ENCODE peak calls at places on chromosomes 5 and 9, in five cellular contexts. C is AG04450, D is body of pancreas, K is suprapubic skin, Y is cardiac muscle cell. M is an unnamed sample. For H3K27me3, the result is how much of the 10 kb centered on the place peaks cover.

GRCh38 chr9:257957-258356 is 43.3 kb downstream of the DOCK8 start:
- DNase-seq in C (no peak), D (no peak), K (no peak), Y (no peak), M (no peak)

GRCh38 chr5:149280124-149280523 is 8.5 kb downstream of the AFAP1L1 start:
- DNase-seq in C (no peak), D (no peak), K (no peak), Y (no peak), M (no peak)

GRCh38 chr5:123120197-123120596 is 31.2 kb downstream of the PRDM6 start:
- DNase-seq in C (no peak), D (no peak), K (no peak), Y (peak), M (no peak)

GRCh38 chr5:132266836-132267160 is 9.3 kb downstream of the PDLIM4 start:
- DNase-seq in C (no peak), D (no peak), K (no peak), Y (no peak), M (no peak)

GRCh38 chr9:93126151-93126781 is 7.8 kb downstream of the NINJ1 start:
- DNase-seq in C (no peak), D (no peak), K (peak), Y (no peak), M (no peak)

GRCh38 chr5:179373101-179373934 is 28.1 kb upstream of the ADAMTS2 start:
- DNase-seq in C (no peak), D (no peak), K (peak), Y (no peak), M (no peak)

GRCh38 chr5:139678751-139679750 is 30.9 kb downstream of the CXXC5 start:
- DNase-seq in C (no peak), D (peak), K (no peak), Y (peak), M (no peak)

GRCh38 chr9:137406876-137407589 is 15.9 kb downstream of the EXD3 start:
- DNase-seq in C (no peak), D (peak), K (no peak), Y (peak), M (no peak)

GRCh38 chr9:89149726-89150125 is 28.9 kb downstream of the SHC3 start:
- DNase-seq in C (no peak), D (no peak), K (no peak), Y (peak), M (peak)

GRCh38 chr5:131521252-131521651 is 113.8 kb downstream of the RAPGEF6 start:
- DNase-seq in C (no peak), D (no peak), K (no peak), Y (no peak), M (no peak)

GRCh38 chr9:100714372-100715099 is 136.7 kb downstream of the CAVIN4 start:
- DNase-seq in C (peak), D (peak), K (no peak), Y (peak), M (no peak)

GRCh38 chr5:138752341-138752950 is 779 bp upstream of the CTNNA1 start:
- DNase-seq in C (no peak), D (peak), K (peak), Y (peak), M (no peak)

GRCh38 chr5:60507687-60508086 is 192.3 kb downstream of the DEPDC1B start:
- DNase-seq in C (no peak), D (no peak), K (no peak), Y (no peak), M (no peak)

GRCh38 chr9:99964336-99964735 is 57.9 kb downstream of the STX17 start:
- DNase-seq in C (no peak), D (no peak), K (no peak), Y (no peak), M (no peak)

GRCh38 chr9:21443849-21444625 is 3.8 kb downstream of the IFNA1 start:
- DNase-seq in C (no peak), D (no peak), K (no peak), Y (no peak), M (no peak)

GRCh38 chr5:103057208-103058130 is 62.5 kb downstream of the GIN1 start:
- DNase-seq in C (no peak), D (no peak), K (no peak), Y (peak), M (peak)

GRCh38 chr9:27165670-27166069 is 56.6 kb downstream of the TEK start:
- DNase-seq in C (no peak), D (no peak), K (no peak), Y (no peak), M (no peak)

GRCh38 chr9:136978073-136978864 is 965 bp downstream of the PTGDS start:
- DNase-seq in C (no peak), D (peak), K (no peak), Y (peak), M (no peak)

GRCh38 chr5:179986328-179986727 is 78.6 kb upstream of the TBC1D9B start:
- DNase-seq in C (no peak), D (peak), K (no peak), Y (peak), M (no peak)

GRCh38 chr5:30838936-30839511 is 354.5 kb upstream of the CDH6 start:
- DNase-seq in C (no peak), D (no peak), K (no peak), Y (no peak), M (peak)

GRCh38 chr9:109230277-109230676 is 63.2 kb upstream of the FRRS1L start:
- DNase-seq in C (no peak), D (no peak), K (no peak), Y (no peak), M (no peak)
- H3K27me3 ChIP-seq in C (under half), D (under half), K (under half), Y (under half), M (under half)

GRCh38 chr5:28807230-28807629 is 1768.8 kb upstream of the CDH9 start:
- DNase-seq in C (no peak), D (no peak), K (no peak), Y (no peak), M (no peak)

GRCh38 chr5:28809811-28810750 is 1771.7 kb upstream of the CDH9 start:
- DNase-seq in C (no peak), D (no peak), K (no peak), Y (no peak), M (no peak)

GRCh38 chr5:28808967-28809810 is 1770.8 kb upstream of the CDH9 start:
- DNase-seq in C (no peak), D (no peak), K (no peak), Y (no peak), M (no peak)

DNA sequence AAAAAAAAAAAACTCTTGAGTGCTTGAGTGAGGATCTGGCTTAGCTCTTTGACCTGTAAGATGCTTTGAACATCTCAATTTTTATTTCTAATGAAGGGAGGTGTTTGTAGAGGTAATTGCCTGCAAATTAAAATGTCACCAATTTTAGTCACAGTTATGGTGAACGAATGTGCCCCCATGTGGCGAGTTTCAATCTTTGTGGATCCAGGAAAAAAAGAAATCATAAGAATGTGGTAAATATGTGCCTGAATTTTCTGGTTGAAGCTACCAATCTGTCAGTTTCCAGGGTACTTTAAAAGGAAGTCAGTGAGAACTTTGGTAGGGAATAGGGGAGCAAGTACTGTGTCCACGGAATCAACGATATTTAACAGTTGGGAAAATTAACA is 1772.4 kb upstream of the CDH9 start:
- DNase-seq in C (no peak), D (no peak), K (no peak), Y (no peak), M (no peak)
- TF ChIP-seq CTCF in C (no peak), D (no peak), K (no peak), Y (no peak), M (no peak)

DNA sequence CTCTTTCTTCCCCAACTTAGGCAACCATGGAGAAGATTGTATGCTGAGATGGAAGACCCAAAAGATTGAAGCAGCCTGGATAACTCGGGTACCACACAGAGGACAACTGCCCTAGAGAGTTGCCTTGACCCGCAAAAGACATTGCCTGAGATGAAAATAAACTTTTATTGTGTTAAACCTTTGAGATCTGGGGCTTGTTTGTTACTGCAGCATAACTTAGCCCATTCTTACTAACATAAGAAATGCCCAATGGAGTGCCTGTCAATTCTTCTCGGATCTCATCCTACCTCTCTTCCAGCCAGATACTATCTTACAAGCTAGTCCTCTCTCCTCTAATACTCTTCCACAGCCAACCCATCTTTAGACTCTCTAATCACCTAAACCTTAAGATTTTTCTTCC is 76.8 kb downstream of the GCNT4 start:
- DNase-seq in C (no peak), D (no peak), K (no peak), Y (no peak), M (no peak)
- H3K4me3 ChIP-seq in C (no peak), D (no peak), K (no peak), Y (no peak), M (no peak)

DNA sequence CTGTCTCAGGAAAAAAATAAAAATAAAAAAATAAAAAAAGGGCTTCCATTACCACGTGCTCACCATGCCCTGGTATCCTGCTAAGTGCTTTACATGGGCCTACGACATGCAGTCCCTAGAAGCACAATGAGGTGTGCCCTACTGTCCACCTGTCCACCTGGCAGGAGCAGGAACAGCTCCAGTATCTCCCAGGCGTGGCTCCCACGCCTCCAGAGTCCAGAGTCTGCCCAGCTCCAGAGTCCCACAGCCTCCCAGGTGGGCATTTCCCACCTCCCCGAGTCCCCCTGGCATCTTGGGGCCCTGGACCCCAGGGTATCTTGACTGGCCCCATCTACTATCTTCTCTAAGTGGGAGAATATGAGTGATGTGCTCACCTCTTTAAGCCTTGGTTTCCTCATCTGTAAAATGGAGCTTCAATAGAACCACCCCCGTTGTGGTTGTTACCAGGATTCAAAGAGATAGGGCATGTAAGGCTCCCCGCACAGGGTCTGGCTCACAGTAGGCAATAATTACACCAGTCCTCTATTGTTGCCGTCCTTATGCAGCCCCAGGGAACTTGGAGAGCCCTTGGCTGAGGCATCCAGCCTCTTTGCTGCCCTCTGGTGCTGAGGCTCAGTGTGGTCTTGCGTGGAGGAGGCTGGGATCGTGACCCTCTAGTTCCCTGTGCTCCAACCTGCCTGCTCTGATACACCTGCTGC is 8.9 kb downstream of the CXCL14 start:
- DNase-seq in C (no peak), D (peak), K (no peak), Y (peak), M (no peak)
- H3K27me3 ChIP-seq in C (under half), D (under half), K (under half), Y (under half), M (under half)

DNA sequence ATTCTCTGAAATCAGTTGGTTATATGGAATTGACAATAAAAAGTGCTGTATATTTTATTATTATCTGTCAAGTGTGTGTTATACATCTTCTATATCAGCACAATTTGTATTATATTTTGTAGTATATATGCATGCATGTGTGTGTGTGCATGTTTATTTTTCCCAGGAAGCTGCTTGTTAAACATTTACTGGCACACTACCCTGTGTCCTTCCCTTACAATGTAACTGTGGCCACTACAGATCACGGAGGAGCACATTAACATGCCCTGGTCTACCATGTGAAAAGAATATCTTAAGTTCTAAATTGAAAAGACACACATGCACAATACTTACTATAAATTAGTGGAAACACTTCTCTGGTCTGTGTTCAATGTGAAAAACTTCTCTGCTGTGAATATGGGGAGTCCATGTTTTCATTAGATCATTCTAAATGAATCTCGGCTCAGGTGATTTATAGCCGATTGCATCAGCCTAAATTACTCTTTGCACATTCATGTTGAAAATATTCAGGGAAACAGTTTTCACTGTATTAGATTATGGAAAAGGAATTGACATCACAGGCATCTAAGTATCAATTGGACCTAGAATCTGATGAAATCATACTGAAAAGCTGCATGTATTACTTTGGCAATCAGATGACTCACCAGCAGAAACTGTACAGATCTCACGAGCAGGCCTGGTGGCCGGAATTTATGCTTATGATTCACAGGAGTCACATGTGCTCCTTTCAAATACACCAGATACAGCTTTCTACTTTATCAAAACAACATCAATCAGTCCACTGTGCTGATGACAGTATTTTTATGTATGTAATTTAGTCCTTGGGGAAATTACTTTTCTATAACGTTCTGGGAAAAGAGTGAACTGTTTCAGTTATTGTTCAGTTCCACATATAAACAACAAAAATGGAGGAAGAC is 39.4 kb downstream of the LURAP1L start:
- DNase-seq in C (peak), D (peak), K (peak), Y (peak), M (peak)
- TF ChIP-seq CTCF in C (peak), D (no peak), K (peak), Y (peak), M (peak)

DNA sequence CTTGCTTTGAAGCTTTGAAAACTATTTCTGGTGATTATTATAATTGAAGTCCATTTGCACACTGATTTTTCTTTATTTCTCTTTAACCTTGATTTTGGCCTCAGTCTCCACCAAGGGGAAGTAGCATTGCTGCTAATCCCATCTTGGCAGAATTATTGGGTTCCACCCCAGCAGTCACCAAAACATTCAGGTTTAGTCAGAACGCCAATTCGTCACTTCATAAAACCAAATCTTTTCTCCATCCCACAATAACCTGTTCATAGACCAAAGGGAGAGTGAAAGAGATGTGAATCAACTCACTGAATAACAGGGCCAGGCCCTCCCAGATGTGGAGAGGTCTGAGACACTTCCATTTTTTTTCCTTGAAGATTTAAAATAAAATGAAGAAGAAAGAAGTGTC is 95.1 kb upstream of the VCAN start:
- DNase-seq in C (no peak), D (no peak), K (no peak), Y (no peak), M (no peak)
- H3K4me3 ChIP-seq in C (no peak), D (no peak), K (no peak), Y (no peak), M (no peak)

DNA sequence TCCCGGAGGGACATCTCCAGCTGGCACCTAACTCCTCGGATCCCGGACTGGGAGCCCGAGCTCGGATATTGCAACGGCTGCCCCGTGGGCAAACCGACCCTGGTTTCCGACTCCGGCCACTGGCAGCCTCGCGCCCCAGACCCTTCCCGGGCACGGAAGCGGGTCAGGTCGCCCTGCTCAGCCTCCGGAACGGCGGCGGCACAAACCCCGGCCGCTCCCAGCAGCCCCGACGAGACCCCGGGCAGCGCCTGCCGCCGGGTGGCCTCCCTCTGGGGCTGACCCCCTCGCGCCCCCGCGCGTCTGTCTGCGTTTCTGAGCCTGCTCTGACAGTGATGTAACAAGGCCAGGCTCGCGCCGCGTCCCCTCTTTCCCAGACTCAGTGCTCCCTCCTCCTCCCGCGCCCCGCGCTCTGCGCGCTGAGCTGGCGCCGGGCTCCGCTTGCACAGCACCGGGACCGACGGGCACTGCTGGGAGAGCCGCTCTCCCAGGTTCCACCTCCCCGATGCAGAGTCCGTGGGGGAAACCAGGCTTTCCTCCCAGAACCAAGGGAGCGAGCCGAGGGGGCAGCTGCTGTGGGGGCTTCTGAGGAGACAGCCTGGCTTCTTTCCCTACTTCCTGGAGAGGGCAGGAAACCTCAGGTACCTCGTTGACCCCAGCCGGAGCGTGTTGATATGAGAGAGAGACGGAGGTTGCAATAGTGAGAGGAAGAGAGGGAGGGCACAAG is at the start of gene TMEM215:
- DNase-seq in C (no peak), D (no peak), K (peak), Y (peak), M (no peak)
- H3K27me3 ChIP-seq in C (under half), D (under half), K (under half), Y (half or more), M (under half)

GRCh38 chr9:85717220-85717619 is 24.5 kb downstream of the AGTPBP1 start:
- DNase-seq in C (no peak), D (no peak), K (no peak), Y (no peak), M (no peak)

GRCh38 chr9:85715587-85715986 is 26.2 kb downstream of the AGTPBP1 start:
- DNase-seq in C (no peak), D (no peak), K (no peak), Y (peak), M (no peak)

GRCh38 chr9:85713897-85714296 is 27.9 kb downstream of the AGTPBP1 start:
- DNase-seq in C (no peak), D (no peak), K (no peak), Y (peak), M (no peak)

GRCh38 chr9:85716031-85716877 is 25.5 kb downstream of the AGTPBP1 start:
- DNase-seq in C (no peak), D (no peak), K (no peak), Y (peak), M (no peak)
- TF ChIP-seq CTCF in C (peak), D (no peak), K (no peak), Y (peak), M (no peak)

GRCh38 chr9:109167716-109168115 is 667 bp upstream of the FRRS1L start:
- DNase-seq in C (no peak), D (no peak), K (no peak), Y (no peak), M (no peak)

GRCh38 chr9:109168170-109168569 is 1.1 kb upstream of the FRRS1L start:
- DNase-seq in C (no peak), D (no peak), K (no peak), Y (no peak), M (no peak)

GRCh38 chr9:109164040-109164439 is 3.0 kb downstream of the FRRS1L start:
- DNase-seq in C (no peak), D (no peak), K (no peak), Y (no peak), M (no peak)

GRCh38 chr9:109166171-109166770 is 778 bp downstream of the FRRS1L start:
- DNase-seq in C (no peak), D (no peak), K (no peak), Y (no peak), M (no peak)

GRCh38 chr9:109166771-109167601 is at the start of gene FRRS1L:
- DNase-seq in C (no peak), D (peak), K (no peak), Y (peak), M (no peak)
- H3K4me3 ChIP-seq in C (peak), D (no peak), K (peak), Y (peak), M (peak)

DNA sequence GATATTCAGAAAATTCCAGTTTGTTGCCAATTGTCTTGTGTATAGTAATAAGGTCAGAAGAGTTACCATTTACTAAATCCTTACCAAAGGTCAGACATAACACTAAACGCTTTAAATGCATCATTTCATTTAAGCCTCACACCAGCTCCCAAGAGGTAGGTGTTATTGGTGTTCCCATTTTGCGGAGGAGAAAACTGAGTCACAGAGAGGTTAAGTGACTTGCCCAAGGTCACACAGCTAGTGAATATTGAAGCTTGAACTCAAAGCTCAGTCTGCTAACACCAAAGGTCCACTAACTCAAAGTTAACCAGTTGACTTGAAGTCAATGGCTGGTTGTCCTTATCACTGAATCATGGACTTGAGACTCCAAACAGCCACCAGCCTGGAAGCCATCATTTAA is 40.8 kb upstream of the NTNG2 start:
- DNase-seq in C (no peak), D (no peak), K (no peak), Y (no peak), M (no peak)
- H3K27me3 ChIP-seq in C (half or more), D (under half), K (half or more), Y (under half), M (under half)

M was measured in kidney epithelial cell.